ENCODE peak calls at places on chromosomes 16 and 17, in ten cellular contexts. One of them, this sample, is unnamed.

GRCh38 chr16:6081320-6081976 is 983.9 kb upstream of the EEF2KMT start:
- DNase-seq in body of pancreas: peak; percentile 41
- DNase-seq in stomach: no peak
- DNase-seq in endodermal cell: peak; percentile 88
- DNase-seq in D721Med: no peak
- DNase-seq in BJ: no peak
- DNase-seq in right lobe of liver: no peak
- DNase-seq in BE2C: no peak
- DNase-seq in AG04450: no peak
- DNase-seq in ovary: no peak
- DNase-seq in this sample: no peak

GRCh38 chr17:64020068-64020766 is at the start of gene ICAM2:
- DNase-seq in stomach: peak; percentile 68
- DNase-seq in endodermal cell: peak; percentile 56
- DNase-seq in BJ: no peak
- DNase-seq in BE2C: no peak
- DNase-seq in right lobe of liver: peak; percentile 74
- DNase-seq in D721Med: no peak
- DNase-seq in ovary: no peak
- DNase-seq in body of pancreas: peak; percentile 70
- DNase-seq in AG04450: no peak
- DNase-seq in this sample: no peak

GRCh38 chr16:53482123-53482522 is 20.9 kb downstream of the AKTIP start:
- DNase-seq in ovary: no peak
- DNase-seq in BJ: no peak
- DNase-seq in stomach: no peak
- DNase-seq in AG04450: no peak
- DNase-seq in endodermal cell: no peak
- DNase-seq in right lobe of liver: no peak
- DNase-seq in D721Med: no peak
- DNase-seq in BE2C: no peak
- DNase-seq in body of pancreas: no peak
- DNase-seq in this sample: no peak

GRCh38 chr17:77316191-77316641 is 175.4 kb downstream of the SEC14L1 start:
- DNase-seq in endodermal cell: peak; percentile 91
- DNase-seq in AG04450: no peak
- DNase-seq in D721Med: no peak
- DNase-seq in BE2C: no peak
- DNase-seq in BJ: no peak
- DNase-seq in right lobe of liver: peak; percentile 89
- DNase-seq in stomach: no peak
- DNase-seq in ovary: peak; percentile 87
- DNase-seq in body of pancreas: no peak
- DNase-seq in this sample: no peak

GRCh38 chr17:64147110-64148016 is 17.4 kb upstream of the ERN1 start:
- DNase-seq in ovary: no peak
- DNase-seq in AG04450: no peak
- DNase-seq in BJ: no peak
- DNase-seq in right lobe of liver: no peak
- DNase-seq in stomach: no peak
- DNase-seq in endodermal cell: peak; percentile 70
- DNase-seq in body of pancreas: peak; percentile 45
- DNase-seq in D721Med: no peak
- DNase-seq in BE2C: no peak
- DNase-seq in this sample: peak; percentile 82

GRCh38 chr17:19379306-19380075 is 1.2 kb downstream of the MAPK7 start:
- DNase-seq in BE2C: no peak
- DNase-seq in endodermal cell: peak; percentile 48
- DNase-seq in D721Med: no peak
- DNase-seq in ovary: no peak
- DNase-seq in stomach: no peak
- DNase-seq in right lobe of liver: no peak
- DNase-seq in BJ: no peak
- DNase-seq in body of pancreas: no peak
- DNase-seq in AG04450: no peak
- DNase-seq in this sample: no peak

GRCh38 chr17:27975146-27976011 is 67.1 kb upstream of the NLK start:
- DNase-seq in body of pancreas: peak; percentile 62
- DNase-seq in endodermal cell: peak; percentile 50
- DNase-seq in D721Med: no peak
- DNase-seq in right lobe of liver: no peak
- DNase-seq in BJ: no peak
- DNase-seq in AG04450: peak; percentile 4
- DNase-seq in stomach: no peak
- DNase-seq in ovary: no peak
- DNase-seq in BE2C: no peak
- DNase-seq in this sample: no peak

GRCh38 chr17:37710344-37710886 is 34.4 kb downstream of the HNF1B start:
- DNase-seq in AG04450: no peak
- DNase-seq in right lobe of liver: peak; percentile 73
- DNase-seq in ovary: no peak
- DNase-seq in BE2C: peak; percentile 53
- DNase-seq in body of pancreas: peak; percentile 100
- DNase-seq in D721Med: no peak
- DNase-seq in BJ: no peak
- DNase-seq in stomach: peak; percentile 99
- DNase-seq in endodermal cell: peak; percentile 99
- DNase-seq in this sample: peak; percentile 95

GRCh38 chr17:3039748-3040147 is 23.7 kb downstream of the OR1D5 start:
- DNase-seq in BE2C: no peak
- DNase-seq in stomach: no peak
- DNase-seq in AG04450: no peak
- DNase-seq in D721Med: no peak
- DNase-seq in ovary: no peak
- DNase-seq in BJ: no peak
- DNase-seq in body of pancreas: no peak
- DNase-seq in endodermal cell: no peak
- DNase-seq in right lobe of liver: no peak
- DNase-seq in this sample: no peak

GRCh38 chr17:3046753-3047152 is 16.7 kb downstream of the OR1D5 start:
- DNase-seq in endodermal cell: no peak
- DNase-seq in BJ: no peak
- DNase-seq in BE2C: no peak
- DNase-seq in AG04450: no peak
- DNase-seq in ovary: no peak
- DNase-seq in stomach: no peak
- DNase-seq in body of pancreas: no peak
- DNase-seq in D721Med: no peak
- DNase-seq in right lobe of liver: no peak
- DNase-seq in this sample: no peak

GRCh38 chr17:3040882-3041281 is 22.5 kb downstream of the OR1D5 start:
- DNase-seq in BE2C: no peak
- DNase-seq in right lobe of liver: no peak
- DNase-seq in BJ: no peak
- DNase-seq in AG04450: no peak
- DNase-seq in body of pancreas: no peak
- DNase-seq in ovary: no peak
- DNase-seq in endodermal cell: no peak
- DNase-seq in stomach: no peak
- DNase-seq in D721Med: no peak
- DNase-seq in this sample: no peak

GRCh38 chr17:3038941-3039340 is 24.5 kb downstream of the OR1D5 start:
- DNase-seq in body of pancreas: no peak
- DNase-seq in AG04450: no peak
- DNase-seq in BE2C: no peak
- DNase-seq in ovary: no peak
- DNase-seq in right lobe of liver: no peak
- DNase-seq in endodermal cell: peak; percentile 44
- DNase-seq in stomach: no peak
- DNase-seq in BJ: no peak
- DNase-seq in D721Med: no peak
- DNase-seq in this sample: no peak

DNA sequence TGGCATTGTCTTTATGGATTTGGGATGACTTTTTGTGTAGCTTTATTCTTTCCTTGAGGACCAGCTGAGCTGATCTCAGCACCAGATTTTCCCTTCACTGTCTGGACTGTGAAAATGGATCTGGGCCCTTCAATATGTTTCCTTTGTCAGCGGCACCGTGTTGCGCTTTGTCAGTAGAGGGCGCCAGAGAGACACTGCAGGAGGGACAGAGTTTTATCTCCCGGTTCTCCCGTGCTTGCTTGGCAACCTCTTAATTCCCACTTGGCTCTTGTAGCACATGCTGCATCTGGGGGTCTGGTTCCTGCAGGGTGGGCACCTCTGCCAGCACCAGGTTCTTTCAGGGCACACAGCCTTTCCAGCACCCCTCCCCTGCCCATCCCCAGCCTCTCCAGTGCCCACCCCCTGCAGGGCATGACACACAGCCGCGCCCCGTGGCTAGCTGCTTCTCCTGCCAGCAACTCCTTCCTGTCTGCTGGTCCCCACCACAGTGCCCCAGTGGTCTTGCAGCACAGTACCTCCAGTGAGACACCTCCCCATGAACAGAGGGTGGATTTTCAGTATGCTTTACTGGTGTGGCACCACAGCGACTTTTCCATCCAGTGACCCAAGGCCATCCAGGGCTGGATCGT is 19.6 kb downstream of the OR1D5 start:
- DNase-seq in stomach: no peak
- DNase-seq in D721Med: no peak
- DNase-seq in right lobe of liver: no peak
- DNase-seq in BE2C: peak; percentile 44
- DNase-seq in ovary: no peak
- DNase-seq in AG04450: no peak
- DNase-seq in endodermal cell: peak; percentile 83
- DNase-seq in BJ: no peak
- DNase-seq in body of pancreas: no peak
- DNase-seq in this sample: no peak
- TF ChIP-seq CTCF in stomach: no peak
- TF ChIP-seq CTCF in D721Med: peak; percentile 3
- TF ChIP-seq CTCF in right lobe of liver: peak; percentile 19
- TF ChIP-seq CTCF in BE2C: peak; percentile 54
- TF ChIP-seq CTCF in ovary: no peak
- TF ChIP-seq CTCF in AG04450: no peak
- TF ChIP-seq CTCF in endodermal cell: peak; percentile 57
- TF ChIP-seq CTCF in BJ: no peak
- TF ChIP-seq CTCF in body of pancreas: no peak
- TF ChIP-seq CTCF in this sample: peak; percentile 34

GRCh38 chr17:3447625-3448024 is 14.0 kb upstream of the OR1E2 start:
- DNase-seq in endodermal cell: peak; percentile 76
- DNase-seq in BE2C: no peak
- DNase-seq in BJ: no peak
- DNase-seq in AG04450: no peak
- DNase-seq in right lobe of liver: no peak
- DNase-seq in D721Med: no peak
- DNase-seq in stomach: no peak
- DNase-seq in body of pancreas: no peak
- DNase-seq in ovary: no peak
- DNase-seq in this sample: no peak
- TF ChIP-seq CTCF in endodermal cell: peak; percentile 59
- TF ChIP-seq CTCF in BE2C: peak; percentile 32
- TF ChIP-seq CTCF in BJ: no peak
- TF ChIP-seq CTCF in AG04450: no peak
- TF ChIP-seq CTCF in right lobe of liver: peak; percentile 8
- TF ChIP-seq CTCF in D721Med: no peak
- TF ChIP-seq CTCF in stomach: no peak
- TF ChIP-seq CTCF in body of pancreas: no peak
- TF ChIP-seq CTCF in ovary: no peak
- TF ChIP-seq CTCF in this sample: peak; percentile 46

GRCh38 chr17:29573558-29573870 is 5.0 kb downstream of the TP53I13 start:
- DNase-seq in stomach: no peak
- DNase-seq in right lobe of liver: peak; percentile 52
- DNase-seq in ovary: no peak
- DNase-seq in AG04450: no peak
- DNase-seq in BJ: no peak
- DNase-seq in endodermal cell: no peak
- DNase-seq in body of pancreas: peak; percentile 2
- DNase-seq in D721Med: no peak
- DNase-seq in BE2C: no peak
- DNase-seq in this sample: no peak

GRCh38 chr17:29571486-29571882 is 3.0 kb downstream of the TP53I13 start:
- DNase-seq in body of pancreas: peak; percentile 3
- DNase-seq in ovary: no peak
- DNase-seq in BE2C: no peak
- DNase-seq in endodermal cell: no peak
- DNase-seq in D721Med: no peak
- DNase-seq in stomach: peak; percentile 21
- DNase-seq in AG04450: no peak
- DNase-seq in right lobe of liver: no peak
- DNase-seq in BJ: no peak
- DNase-seq in this sample: no peak

GRCh38 chr17:29571883-29572681 is 3.6 kb downstream of the TP53I13 start:
- DNase-seq in BE2C: no peak
- DNase-seq in AG04450: no peak
- DNase-seq in right lobe of liver: peak; percentile 60
- DNase-seq in endodermal cell: no peak
- DNase-seq in stomach: peak; percentile 24
- DNase-seq in body of pancreas: peak; percentile 28
- DNase-seq in BJ: no peak
- DNase-seq in ovary: peak; percentile 80
- DNase-seq in D721Med: no peak
- DNase-seq in this sample: no peak

GRCh38 chr17:29573871-29574731 is 5.6 kb downstream of the TP53I13 start:
- DNase-seq in BJ: no peak
- DNase-seq in BE2C: no peak
- DNase-seq in right lobe of liver: peak; percentile 44
- DNase-seq in D721Med: no peak
- DNase-seq in body of pancreas: peak; percentile 4
- DNase-seq in ovary: no peak
- DNase-seq in endodermal cell: no peak
- DNase-seq in AG04450: no peak
- DNase-seq in stomach: no peak
- DNase-seq in this sample: no peak

GRCh38 chr17:29572691-29573557 is 4.4 kb downstream of the TP53I13 start:
- DNase-seq in right lobe of liver: peak; percentile 77
- DNase-seq in body of pancreas: peak; percentile 73
- DNase-seq in D721Med: peak; percentile 65
- DNase-seq in stomach: peak; percentile 52
- DNase-seq in BJ: no peak
- DNase-seq in AG04450: no peak
- DNase-seq in endodermal cell: peak; percentile 90
- DNase-seq in BE2C: peak; percentile 73
- DNase-seq in ovary: peak; percentile 79
- DNase-seq in this sample: no peak
- TF ChIP-seq CTCF in right lobe of liver: peak; percentile 83
- TF ChIP-seq CTCF in body of pancreas: peak; percentile 57
- TF ChIP-seq CTCF in D721Med: peak; percentile 14
- TF ChIP-seq CTCF in stomach: no peak
- TF ChIP-seq CTCF in BJ: peak; percentile 65
- TF ChIP-seq CTCF in AG04450: peak; percentile 61
- TF ChIP-seq CTCF in endodermal cell: peak; percentile 88
- TF ChIP-seq CTCF in BE2C: peak; percentile 54
- TF ChIP-seq CTCF in ovary: peak; percentile 73
- TF ChIP-seq CTCF in this sample: peak; percentile 20

GRCh38 chr16:2518823-2519710 is 1.1 kb upstream of the AMDHD2 start:
- DNase-seq in body of pancreas: no peak
- DNase-seq in BE2C: no peak
- DNase-seq in stomach: no peak
- DNase-seq in D721Med: no peak
- DNase-seq in BJ: no peak
- DNase-seq in right lobe of liver: peak; percentile 64
- DNase-seq in AG04450: no peak
- DNase-seq in ovary: no peak
- DNase-seq in endodermal cell: no peak
- DNase-seq in this sample: no peak

GRCh38 chr16:2519711-2520080 is 475 bp upstream of the AMDHD2 start:
- DNase-seq in BE2C: no peak
- DNase-seq in BJ: no peak
- DNase-seq in ovary: no peak
- DNase-seq in stomach: no peak
- DNase-seq in D721Med: no peak
- DNase-seq in body of pancreas: no peak
- DNase-seq in endodermal cell: no peak
- DNase-seq in right lobe of liver: peak; percentile 68
- DNase-seq in AG04450: no peak
- DNase-seq in this sample: no peak

GRCh38 chr16:2520097-2520783 is at the start of gene AMDHD2:
- DNase-seq in ovary: peak; percentile 93
- DNase-seq in BE2C: peak; percentile 95
- DNase-seq in stomach: peak; percentile 91
- DNase-seq in endodermal cell: peak; percentile 95
- DNase-seq in BJ: peak; percentile 42
- DNase-seq in AG04450: peak; percentile 71
- DNase-seq in right lobe of liver: peak; percentile 92
- DNase-seq in body of pancreas: peak; percentile 93
- DNase-seq in D721Med: peak; percentile 99
- DNase-seq in this sample: peak; percentile 64

GRCh38 chr16:2523801-2524231 is 3.6 kb downstream of the AMDHD2 start:
- DNase-seq in ovary: no peak
- DNase-seq in endodermal cell: no peak
- DNase-seq in AG04450: no peak
- DNase-seq in BJ: no peak
- DNase-seq in right lobe of liver: peak; percentile 54
- DNase-seq in body of pancreas: no peak
- DNase-seq in stomach: no peak
- DNase-seq in D721Med: no peak
- DNase-seq in BE2C: no peak
- DNase-seq in this sample: no peak

GRCh38 chr16:2520784-2521577 is 810 bp downstream of the AMDHD2 start:
- DNase-seq in body of pancreas: peak; percentile 23
- DNase-seq in BE2C: no peak
- DNase-seq in BJ: no peak
- DNase-seq in endodermal cell: peak; percentile 70
- DNase-seq in stomach: peak; percentile 50
- DNase-seq in ovary: no peak
- DNase-seq in AG04450: no peak
- DNase-seq in D721Med: no peak
- DNase-seq in right lobe of liver: peak; percentile 69
- DNase-seq in this sample: no peak
- TF ChIP-seq CTCF in body of pancreas: no peak
- TF ChIP-seq CTCF in BE2C: no peak
- TF ChIP-seq CTCF in BJ: no peak
- TF ChIP-seq CTCF in endodermal cell: no peak
- TF ChIP-seq CTCF in stomach: no peak
- TF ChIP-seq CTCF in ovary: no peak
- TF ChIP-seq CTCF in AG04450: no peak
- TF ChIP-seq CTCF in D721Med: no peak
- TF ChIP-seq CTCF in right lobe of liver: no peak
- TF ChIP-seq CTCF in this sample: no peak

This sample was measured in LNCaP clone FGC.